ENCODE peak calls at places on chromosome 1, in four cellular contexts. Z is brain microvascular endothelial cell, H is MM.1S, F is lower lobe of right lung. V is an unnamed sample.

GRCh38 chr1:11501491-11501897 is 22.5 kb downstream of the DISP3 start:
- DNase-seq in Z (no peak), F (no peak), H (no peak), V (peak)

GRCh38 chr1:93358293-93358692 is 12.6 kb downstream of the DR1 start:
- DNase-seq in H (no peak), F (no peak), Z (no peak), V (no peak)

GRCh38 chr1:22041505-22041904 is 11.0 kb upstream of the CDC42 start:
- DNase-seq in F (no peak), Z (no peak), H (no peak), V (no peak)

GRCh38 chr1:230425252-230426061 is 675 bp downstream of the PGBD5 start:
- DNase-seq in Z (no peak), H (peak), F (peak), V (no peak)

GRCh38 chr1:162908780-162909179 is 47.8 kb upstream of the CCDC190 start:
- DNase-seq in Z (peak), H (no peak), F (no peak), V (no peak)

GRCh38 chr1:85027242-85027983 is 20.9 kb downstream of the MCOLN3 start:
- DNase-seq in H (no peak), F (no peak), Z (no peak), V (no peak)

GRCh38 chr1:37995773-37996379 is 6.1 kb upstream of the SF3A3 start:
- DNase-seq in H (peak), F (peak), Z (peak), V (peak)

GRCh38 chr1:183993132-183993531 is 44.4 kb downstream of the COLGALT2 start:
- DNase-seq in Z (no peak), H (no peak), F (no peak), V (no peak)

GRCh38 chr1:24908591-24909259 is 21.4 kb downstream of the RUNX3 start:
- DNase-seq in Z (no peak), F (peak), H (no peak), V (no peak)

GRCh38 chr1:24910751-24911650 is 19.1 kb downstream of the RUNX3 start:
- DNase-seq in F (peak), Z (peak), H (no peak), V (no peak)

GRCh38 chr1:24910210-24910609 is 19.9 kb downstream of the RUNX3 start:
- DNase-seq in Z (no peak), H (no peak), F (no peak), V (no peak)

GRCh38 chr1:24911651-24912144 is 18.4 kb downstream of the RUNX3 start:
- DNase-seq in Z (no peak), F (no peak), H (no peak), V (no peak)

DNA sequence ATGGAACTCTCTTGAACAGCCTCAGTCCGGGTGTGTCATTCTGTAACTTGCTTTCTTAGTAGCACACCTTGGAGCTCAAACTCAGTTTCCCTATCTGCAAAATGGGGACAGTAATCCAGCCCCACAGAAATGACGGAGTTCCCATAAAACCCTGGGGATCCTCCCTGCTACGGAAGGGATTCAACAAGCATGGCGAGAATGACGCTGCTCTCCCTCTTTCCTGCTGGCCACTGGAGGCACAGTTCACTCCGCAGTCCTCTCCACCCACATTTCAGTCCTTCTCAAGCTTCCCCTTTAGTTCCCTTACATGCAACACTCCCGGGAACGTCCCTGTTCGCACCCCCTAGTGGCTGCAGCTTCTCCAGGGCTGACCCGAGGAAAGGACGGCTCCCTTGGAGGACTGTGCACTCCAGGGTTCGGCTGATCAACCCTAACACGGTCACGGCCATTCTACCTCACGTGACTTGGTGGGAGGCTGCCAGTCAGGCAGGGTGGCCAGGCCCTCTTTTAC is 20.6 kb downstream of the RUNX3 start:
- DNase-seq in F (peak), Z (peak), H (no peak), V (no peak)
- TF ChIP-seq CTCF in F (peak), Z (peak), H (no peak), V (peak)

DNA sequence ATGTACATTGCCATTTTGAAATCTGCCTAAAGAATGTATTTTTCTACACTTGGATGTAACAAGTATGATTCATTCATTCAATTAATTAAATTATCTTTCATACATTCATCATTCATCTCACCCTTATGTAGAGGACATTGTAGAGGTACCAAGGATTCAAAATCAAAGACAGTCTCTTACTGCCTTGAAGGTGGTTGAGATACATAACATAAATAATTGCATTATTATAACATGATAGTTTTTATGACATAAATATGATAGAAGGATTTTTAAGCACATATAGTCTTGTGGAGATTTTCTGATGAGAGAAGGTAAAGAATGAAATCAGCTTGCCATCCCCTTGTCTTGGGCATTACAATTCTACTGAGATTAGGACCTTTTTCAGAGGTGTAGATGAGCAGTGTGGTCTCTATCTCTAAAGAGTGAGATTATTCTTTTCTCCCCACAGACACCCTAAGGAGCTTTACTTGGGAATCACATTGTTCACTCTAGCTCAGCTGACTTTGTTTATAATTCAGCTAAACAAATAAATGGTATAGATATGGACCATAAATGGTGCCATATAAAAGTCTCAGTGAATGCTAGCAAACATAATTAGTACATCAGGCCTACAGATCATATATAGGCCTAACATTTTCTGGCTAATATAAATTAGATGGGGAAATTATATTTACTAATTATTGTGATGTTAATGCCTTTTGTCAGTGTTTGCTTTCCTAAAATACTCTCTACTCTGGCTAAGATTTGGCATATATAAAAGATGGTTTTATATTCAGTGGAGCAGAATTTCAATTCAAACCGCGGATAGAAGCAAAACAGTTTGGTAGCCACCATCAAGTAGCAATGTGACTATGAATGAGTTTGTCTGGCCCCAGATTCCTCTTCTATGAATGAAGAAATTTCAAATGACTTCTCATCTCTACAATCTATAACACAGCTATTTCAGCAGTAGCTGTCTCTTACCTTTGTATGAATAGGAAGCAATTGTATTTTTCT is 1.9 kb downstream of the RGS1 start:
- DNase-seq in H (no peak), Z (no peak), F (no peak), V (no peak)
- H3K4me3 ChIP-seq in H (peak), Z (no peak), F (peak), V (peak)

GRCh38 chr1:17728123-17728522 is 27.0 kb upstream of the ACTL8 start:
- DNase-seq in H (no peak), F (no peak), Z (no peak), V (no peak)
- TF ChIP-seq CTCF in H (no peak), F (no peak), Z (no peak), V (no peak)

DNA sequence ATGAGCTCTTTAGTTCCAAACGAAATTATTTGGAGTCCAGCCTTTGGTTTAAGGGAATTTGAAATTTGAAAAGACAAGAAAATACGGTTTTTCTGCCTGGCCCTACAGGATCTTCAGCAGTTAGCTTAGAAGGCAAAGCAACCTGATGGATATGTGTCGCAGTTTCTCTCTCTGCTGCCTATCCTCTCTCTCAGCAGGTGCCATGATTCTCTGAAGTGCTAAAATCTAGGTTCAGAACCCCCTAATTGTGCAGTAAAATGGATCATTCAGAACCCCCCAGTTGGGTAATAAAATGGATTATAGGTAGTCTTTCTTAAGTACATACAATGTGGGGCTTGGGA is 446 bp upstream of the DEPDC1 start:
- DNase-seq in Z (no peak), H (no peak), F (no peak), V (no peak)
- H3K4me3 ChIP-seq in Z (peak), H (peak), F (peak), V (peak)

GRCh38 chr1:95041491-95042165 is 31.1 kb downstream of the ALG14 start:
- DNase-seq in F (no peak), H (peak), Z (peak), V (peak)
- TF ChIP-seq CTCF in F (peak), H (peak), Z (peak), V (peak)

DNA sequence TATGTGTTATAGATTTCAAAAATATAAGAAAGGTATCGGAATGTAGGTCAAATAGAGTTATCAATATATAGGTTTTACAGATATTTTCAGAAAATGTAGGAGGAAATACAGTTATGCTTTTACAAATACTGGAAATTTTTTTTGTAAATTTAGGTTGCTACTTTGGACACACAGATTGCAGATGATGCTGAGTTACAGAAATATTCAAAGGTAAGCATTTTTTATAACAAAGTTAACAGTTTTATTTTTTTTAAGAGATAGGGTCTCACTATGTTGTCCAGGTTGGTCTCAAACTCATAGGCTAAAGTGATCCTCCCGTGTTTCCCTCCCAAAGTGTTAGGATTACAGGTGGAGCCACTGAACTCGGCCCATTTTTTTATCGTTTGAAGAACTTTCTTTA is 66.0 kb downstream of the PATJ start:
- DNase-seq in Z (no peak), H (no peak), F (no peak), V (no peak)
- H3K4me3 ChIP-seq in Z (no peak), H (no peak), F (no peak), V (no peak)

V was measured in sigmoid colon.